ENCODE peak calls at places on chromosomes 6 and 20, in nine cellular contexts. One of them, this sample, is unnamed.

GRCh38 chr6:25882066-25882496 is 8.0 kb upstream of the SLC17A3 start:
- DNase-seq in heart right ventricle: peak
- DNase-seq in CD8-positive, alpha-beta T cell: no peak
- DNase-seq in GM12865: no peak
- DNase-seq in activated CD8-positive, alpha-beta memory T cell treated with anti-CD3 and anti-CD28 coated beads for 24 hours: peak
- DNase-seq in NCI-H2029 treated with DMSO at 0.1 percent for 48 hours: no peak
- DNase-seq in HCEC 1CT: no peak
- DNase-seq in H4: no peak
- DNase-seq in endodermal cell: peak
- DNase-seq in this sample: peak

GRCh38 chr6:108686896-108687295 is 126.2 kb downstream of the FOXO3 start:
- DNase-seq in HCEC 1CT: no peak
- DNase-seq in GM12865: no peak
- DNase-seq in CD8-positive, alpha-beta T cell: no peak
- DNase-seq in activated CD8-positive, alpha-beta memory T cell treated with anti-CD3 and anti-CD28 coated beads for 24 hours: no peak
- DNase-seq in H4: no peak
- DNase-seq in endodermal cell: no peak
- DNase-seq in heart right ventricle: no peak
- DNase-seq in NCI-H2029 treated with DMSO at 0.1 percent for 48 hours: no peak
- DNase-seq in this sample: no peak

GRCh38 chr20:63750807-63751470 is 11.4 kb downstream of the SLC2A4RG start:
- DNase-seq in GM12865: no peak
- DNase-seq in NCI-H2029 treated with DMSO at 0.1 percent for 48 hours: no peak
- DNase-seq in CD8-positive, alpha-beta T cell: peak
- DNase-seq in H4: no peak
- DNase-seq in heart right ventricle: no peak
- DNase-seq in endodermal cell: peak
- DNase-seq in HCEC 1CT: no peak
- DNase-seq in activated CD8-positive, alpha-beta memory T cell treated with anti-CD3 and anti-CD28 coated beads for 24 hours: peak
- DNase-seq in this sample: no peak

GRCh38 chr20:63054103-63054474 is 47.3 kb upstream of the BHLHE23 start:
- DNase-seq in heart right ventricle: no peak
- DNase-seq in CD8-positive, alpha-beta T cell: no peak
- DNase-seq in activated CD8-positive, alpha-beta memory T cell treated with anti-CD3 and anti-CD28 coated beads for 24 hours: no peak
- DNase-seq in H4: no peak
- DNase-seq in GM12865: no peak
- DNase-seq in endodermal cell: peak
- DNase-seq in NCI-H2029 treated with DMSO at 0.1 percent for 48 hours: no peak
- DNase-seq in HCEC 1CT: no peak
- DNase-seq in this sample: no peak

GRCh38 chr6:108526739-108527174 is 34.0 kb upstream of the FOXO3 start:
- DNase-seq in CD8-positive, alpha-beta T cell: no peak
- DNase-seq in NCI-H2029 treated with DMSO at 0.1 percent for 48 hours: peak
- DNase-seq in endodermal cell: peak
- DNase-seq in heart right ventricle: no peak
- DNase-seq in GM12865: peak
- DNase-seq in H4: peak
- DNase-seq in HCEC 1CT: peak
- DNase-seq in activated CD8-positive, alpha-beta memory T cell treated with anti-CD3 and anti-CD28 coated beads for 24 hours: no peak
- DNase-seq in this sample: peak

GRCh38 chr6:107626645-107627044 is 136.7 kb downstream of the SOBP start:
- DNase-seq in HCEC 1CT: no peak
- DNase-seq in GM12865: no peak
- DNase-seq in CD8-positive, alpha-beta T cell: no peak
- DNase-seq in heart right ventricle: no peak
- DNase-seq in activated CD8-positive, alpha-beta memory T cell treated with anti-CD3 and anti-CD28 coated beads for 24 hours: no peak
- DNase-seq in endodermal cell: no peak
- DNase-seq in H4: no peak
- DNase-seq in NCI-H2029 treated with DMSO at 0.1 percent for 48 hours: no peak
- DNase-seq in this sample: no peak

GRCh38 chr6:104017410-104018381 is 842.0 kb downstream of the HACE1 start:
- DNase-seq in heart right ventricle: no peak
- DNase-seq in endodermal cell: no peak
- DNase-seq in H4: no peak
- DNase-seq in HCEC 1CT: no peak
- DNase-seq in NCI-H2029 treated with DMSO at 0.1 percent for 48 hours: no peak
- DNase-seq in CD8-positive, alpha-beta T cell: no peak
- DNase-seq in GM12865: no peak
- DNase-seq in activated CD8-positive, alpha-beta memory T cell treated with anti-CD3 and anti-CD28 coated beads for 24 hours: no peak
- DNase-seq in this sample: no peak

GRCh38 chr20:15818651-15819071 is 754.6 kb downstream of the KIF16B start:
- DNase-seq in endodermal cell: peak
- DNase-seq in CD8-positive, alpha-beta T cell: no peak
- DNase-seq in H4: peak
- DNase-seq in heart right ventricle: no peak
- DNase-seq in GM12865: no peak
- DNase-seq in activated CD8-positive, alpha-beta memory T cell treated with anti-CD3 and anti-CD28 coated beads for 24 hours: no peak
- DNase-seq in HCEC 1CT: no peak
- DNase-seq in NCI-H2029 treated with DMSO at 0.1 percent for 48 hours: peak
- DNase-seq in this sample: no peak

GRCh38 chr20:46088409-46089075 is 1.2 kb downstream of the NCOA5 start:
- DNase-seq in HCEC 1CT: peak
- DNase-seq in activated CD8-positive, alpha-beta memory T cell treated with anti-CD3 and anti-CD28 coated beads for 24 hours: no peak
- DNase-seq in GM12865: peak
- DNase-seq in NCI-H2029 treated with DMSO at 0.1 percent for 48 hours: no peak
- DNase-seq in endodermal cell: no peak
- DNase-seq in CD8-positive, alpha-beta T cell: no peak
- DNase-seq in heart right ventricle: no peak
- DNase-seq in H4: no peak
- DNase-seq in this sample: peak

GRCh38 chr6:105482227-105482839 is 79.5 kb upstream of the PREP start:
- DNase-seq in HCEC 1CT: no peak
- DNase-seq in NCI-H2029 treated with DMSO at 0.1 percent for 48 hours: no peak
- DNase-seq in heart right ventricle: peak
- DNase-seq in H4: peak
- DNase-seq in endodermal cell: no peak
- DNase-seq in CD8-positive, alpha-beta T cell: no peak
- DNase-seq in GM12865: peak
- DNase-seq in activated CD8-positive, alpha-beta memory T cell treated with anti-CD3 and anti-CD28 coated beads for 24 hours: no peak
- DNase-seq in this sample: no peak